ENCODE peak calls at places on chromosome 6, in ten cellular contexts. Z, U, N, P, F, H, V, S, B and J are unnamed samples.

GRCh38 chr6:14703586-14703985 is 542.3 kb upstream of the JARID2 start:
- DNase-seq in Z (no peak), U (no peak), N (peak), P (no peak), F (no peak), H (no peak), V (no peak), S (no peak), B (peak), J (no peak)

GRCh38 chr6:158684311-158684710 is 34.5 kb downstream of the SYTL3 start:
- DNase-seq in Z (no peak), U (peak), N (no peak), P (no peak), F (peak), H (no peak), V (no peak), S (no peak), B (no peak), J (no peak)

GRCh38 chr6:11919771-11920440 is 92.2 kb upstream of the HIVEP1 start:
- DNase-seq in Z (no peak), U (no peak), N (no peak), P (no peak), F (no peak), H (no peak), V (no peak), S (no peak), B (no peak), J (no peak)

GRCh38 chr6:91645811-91646210 is 1058.9 kb upstream of the MAP3K7 start:
- DNase-seq in Z (no peak), U (no peak), N (no peak), P (no peak), F (no peak), H (no peak), V (no peak), S (no peak), B (no peak), J (no peak)

GRCh38 chr6:81476881-81477280 is 275.6 kb downstream of the TENT5A start:
- DNase-seq in Z (no peak), U (no peak), N (peak), P (peak), F (no peak), H (no peak), V (no peak), S (no peak), B (peak), J (no peak)

GRCh38 chr6:53410508-53411258 is 61.9 kb upstream of the ELOVL5 start:
- DNase-seq in Z (peak), U (peak), N (peak), P (peak), F (no peak), H (peak), V (peak), S (peak), B (no peak), J (no peak)

GRCh38 chr6:3406362-3406809 is 50.5 kb downstream of the SLC22A23 start:
- DNase-seq in Z (no peak), U (no peak), N (peak), P (no peak), F (peak), H (no peak), V (no peak), S (no peak), B (peak), J (no peak)

GRCh38 chr6:7544597-7544996 is 3.1 kb downstream of the DSP start:
- DNase-seq in Z (no peak), U (no peak), N (no peak), P (no peak), F (no peak), H (no peak), V (no peak), S (no peak), B (no peak), J (no peak)

GRCh38 chr6:150967381-150967780 is 101.9 kb downstream of the MTHFD1L start:
- DNase-seq in Z (no peak), U (no peak), N (no peak), P (no peak), F (no peak), H (no peak), V (no peak), S (no peak), B (no peak), J (no peak)

GRCh38 chr6:109241199-109241598 is 141.1 kb downstream of the CD164 start:
- DNase-seq in Z (no peak), U (no peak), N (peak), P (peak), F (no peak), H (peak), V (no peak), S (no peak), B (no peak), J (no peak)

GRCh38 chr6:81696505-81696904 is 56.0 kb downstream of the TENT5A start:
- DNase-seq in Z (peak), U (no peak), N (peak), P (no peak), F (no peak), H (no peak), V (no peak), S (no peak), B (no peak), J (no peak)

GRCh38 chr6:160363016-160363996 is 15.1 kb downstream of the SLC22A3 start:
- DNase-seq in Z (no peak), U (no peak), N (no peak), P (no peak), F (no peak), H (no peak), V (no peak), S (no peak), B (no peak), J (no peak)

GRCh38 chr6:136137008-136137689 is 113.0 kb downstream of the MTFR2 start:
- DNase-seq in Z (no peak), U (no peak), N (no peak), P (peak), F (no peak), H (peak), V (no peak), S (no peak), B (no peak), J (no peak)

GRCh38 chr6:118780728-118781127 is 113.2 kb upstream of the ASF1A start:
- DNase-seq in Z (no peak), U (no peak), N (no peak), P (peak), F (no peak), H (peak), V (no peak), S (no peak), B (no peak), J (no peak)

GRCh38 chr6:142353690-142354089 is 51.9 kb downstream of the ADGRG6 start:
- DNase-seq in Z (no peak), U (no peak), N (no peak), P (no peak), F (no peak), H (no peak), V (no peak), S (no peak), B (no peak), J (no peak)

GRCh38 chr6:158050955-158051354 is 69.3 kb downstream of the SYNJ2 start:
- DNase-seq in Z (no peak), U (no peak), N (no peak), P (peak), F (no peak), H (peak), V (no peak), S (no peak), B (no peak), J (no peak)

GRCh38 chr6:10463491-10464481 is 48.9 kb upstream of the TFAP2A start:
- DNase-seq in Z (no peak), U (no peak), N (no peak), P (no peak), F (no peak), H (no peak), V (no peak), S (no peak), B (no peak), J (no peak)

GRCh38 chr6:159679091-159680077 is 13.7 kb downstream of the SOD2 start:
- DNase-seq in Z (no peak), U (no peak), N (peak), P (peak), F (no peak), H (no peak), V (no peak), S (no peak), B (no peak), J (no peak)

GRCh38 chr6:69303382-69303781 is 493.4 kb downstream of the LMBRD1 start:
- DNase-seq in Z (no peak), U (no peak), N (no peak), P (no peak), F (no peak), H (no peak), V (no peak), S (no peak), B (no peak), J (no peak)

GRCh38 chr6:3068329-3069223 is at the start of gene RIPK1:
- DNase-seq in Z (peak), U (peak), N (peak), P (peak), F (peak), H (peak), V (peak), S (peak), B (peak), J (no peak)

GRCh38 chr6:41467106-41467505 is 79.1 kb upstream of the FOXP4 start:
- DNase-seq in Z (no peak), U (no peak), N (no peak), P (no peak), F (no peak), H (no peak), V (no peak), S (no peak), B (no peak), J (no peak)

GRCh38 chr6:161369339-161369738 is 95.5 kb upstream of the AGPAT4 start:
- DNase-seq in Z (peak), U (no peak), N (peak), P (peak), F (no peak), H (peak), V (no peak), S (no peak), B (peak), J (peak)

GRCh38 chr6:72579865-72580264 is 42.0 kb upstream of the KCNQ5 start:
- DNase-seq in Z (no peak), U (no peak), N (peak), P (peak), F (no peak), H (no peak), V (no peak), S (no peak), B (no peak), J (no peak)

GRCh38 chr6:65900928-65901327 is 193.9 kb upstream of the EYS start:
- DNase-seq in Z (no peak), U (no peak), N (no peak), P (no peak), F (no peak), H (no peak), V (no peak), S (no peak), B (no peak), J (no peak)

GRCh38 chr6:25219147-25219546 is 60.0 kb upstream of the CARMIL1 start:
- DNase-seq in Z (no peak), U (no peak), N (no peak), P (no peak), F (no peak), H (no peak), V (no peak), S (no peak), B (no peak), J (no peak)

GRCh38 chr6:170176621-170177382 is 114.1 kb downstream of the DLL1 start:
- DNase-seq in Z (peak), U (no peak), N (peak), P (no peak), F (no peak), H (no peak), V (no peak), S (peak), B (no peak), J (no peak)

GRCh38 chr6:73131706-73132105 is 93.6 kb downstream of the KHDC1L start:
- DNase-seq in Z (no peak), U (no peak), N (peak), P (peak), F (no peak), H (peak), V (no peak), S (no peak), B (no peak), J (no peak)

GRCh38 chr6:77326029-77326428 is 137.3 kb downstream of the HTR1B start:
- DNase-seq in Z (no peak), U (no peak), N (no peak), P (peak), F (no peak), H (no peak), V (no peak), S (no peak), B (no peak), J (no peak)

GRCh38 chr6:28353981-28354676 is 4.4 kb downstream of the ZKSCAN3 start:
- DNase-seq in Z (peak), U (no peak), N (peak), P (peak), F (peak), H (peak), V (peak), S (peak), B (no peak), J (no peak)

GRCh38 chr6:118869350-118869749 is 24.6 kb upstream of the ASF1A start:
- DNase-seq in Z (no peak), U (no peak), N (no peak), P (peak), F (no peak), H (peak), V (no peak), S (no peak), B (no peak), J (no peak)

GRCh38 chr6:155273438-155273837 is 9.6 kb downstream of the CLDN20 start:
- DNase-seq in Z (peak), U (no peak), N (peak), P (peak), F (no peak), H (peak), V (no peak), S (no peak), B (peak), J (peak)

GRCh38 chr6:85920782-85921181 is 278.1 kb upstream of the SYNCRIP start:
- DNase-seq in Z (no peak), U (no peak), N (no peak), P (no peak), F (no peak), H (peak), V (no peak), S (no peak), B (no peak), J (no peak)

GRCh38 chr6:28922004-28922840 is 1.6 kb downstream of the TRIM27 start:
- DNase-seq in Z (peak), U (peak), N (peak), P (peak), F (no peak), H (peak), V (no peak), S (no peak), B (no peak), J (no peak)

GRCh38 chr6:136771306-136771705 is 21.0 kb downstream of the MAP3K5 start:
- DNase-seq in Z (no peak), U (no peak), N (no peak), P (no peak), F (no peak), H (no peak), V (no peak), S (no peak), B (no peak), J (no peak)

GRCh38 chr6:12440981-12441380 is 150.8 kb downstream of the EDN1 start:
- DNase-seq in Z (no peak), U (no peak), N (peak), P (peak), F (no peak), H (peak), V (no peak), S (no peak), B (no peak), J (no peak)

GRCh38 chr6:1912731-1913130 is 303.0 kb downstream of the FOXC1 start:
- DNase-seq in Z (no peak), U (no peak), N (no peak), P (no peak), F (no peak), H (peak), V (no peak), S (no peak), B (no peak), J (no peak)

GRCh38 chr6:34143196-34143883 is 2.5 kb downstream of the GRM4 start:
- DNase-seq in Z (no peak), U (no peak), N (no peak), P (no peak), F (no peak), H (no peak), V (no peak), S (peak), B (no peak), J (no peak)

GRCh38 chr6:34142599-34142998 is 3.3 kb downstream of the GRM4 start:
- DNase-seq in Z (no peak), U (no peak), N (no peak), P (no peak), F (no peak), H (peak), V (no peak), S (peak), B (no peak), J (no peak)

GRCh38 chr6:34145161-34146020 is 496 bp downstream of the GRM4 start:
- DNase-seq in Z (peak), U (peak), N (peak), P (peak), F (peak), H (peak), V (no peak), S (no peak), B (peak), J (no peak)

GRCh38 chr6:34144581-34145160 is 1.2 kb downstream of the GRM4 start:
- DNase-seq in Z (no peak), U (no peak), N (no peak), P (no peak), F (no peak), H (no peak), V (no peak), S (no peak), B (no peak), J (no peak)

DNA sequence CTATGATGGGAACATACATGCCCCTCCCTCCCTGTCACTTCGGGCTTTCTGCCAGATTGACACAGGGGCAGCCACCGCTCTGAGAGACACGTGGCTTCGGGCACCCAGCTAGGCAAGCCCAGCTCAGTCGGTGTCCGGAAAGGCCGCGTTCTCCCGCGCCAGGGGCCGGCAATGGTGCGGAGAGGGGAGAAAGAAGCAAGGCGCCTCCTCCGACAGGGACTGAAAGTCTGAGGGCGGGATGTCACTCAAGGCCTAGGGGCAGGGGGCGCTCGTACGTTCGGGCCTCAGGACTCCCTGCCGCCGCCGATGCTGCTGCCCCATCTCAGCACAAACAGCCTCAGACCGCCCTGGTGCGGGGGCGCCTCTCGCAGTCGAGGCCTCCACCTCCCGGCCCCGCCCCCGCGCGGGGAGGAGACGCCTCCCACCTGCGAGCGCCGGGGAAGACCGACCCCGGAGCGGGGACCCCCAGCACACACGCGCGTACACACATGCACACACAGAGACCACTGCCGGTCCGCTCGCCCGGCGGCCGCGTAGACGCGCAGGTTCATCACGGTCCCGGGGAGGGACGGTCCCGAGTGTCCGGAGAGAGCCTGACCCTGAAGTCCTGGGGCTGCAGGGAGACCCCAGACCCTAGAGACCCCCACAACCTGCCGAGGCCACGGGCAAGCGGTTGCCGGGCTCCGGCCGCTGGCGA is 1.9 kb downstream of the GRM4 start:
- DNase-seq in Z (peak), U (peak), N (no peak), P (no peak), F (no peak), H (no peak), V (no peak), S (peak), B (no peak), J (no peak)
- H3K4me3 ChIP-seq in Z (peak), U (peak), N (no peak), P (no peak), F (peak), H (no peak), V (peak), S (no peak), B (peak), J (no peak)

DNA sequence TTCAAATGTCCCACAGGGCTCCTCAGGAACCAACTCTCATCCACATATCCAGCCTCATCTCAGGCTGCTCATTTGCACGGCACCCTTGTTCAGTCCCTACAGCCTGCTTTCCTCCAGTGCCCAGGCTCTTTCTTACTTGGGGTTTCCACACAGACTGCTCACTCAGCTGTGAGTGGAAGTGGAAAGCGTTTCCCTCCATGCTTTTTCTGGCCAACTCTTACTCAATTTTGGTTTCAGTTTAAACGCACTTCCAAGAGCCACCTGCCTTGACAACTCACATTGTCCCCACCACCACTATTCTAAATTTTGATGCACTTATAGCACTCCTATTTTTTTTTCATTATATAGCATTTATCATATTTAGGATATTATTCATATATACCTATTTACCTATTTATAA is 367.1 kb downstream of the PKHD1 start:
- DNase-seq in Z (no peak), U (no peak), N (no peak), P (no peak), F (no peak), H (no peak), V (no peak), S (no peak), B (no peak), J (no peak)
- H3K4me3 ChIP-seq in Z (no peak), U (no peak), N (no peak), P (no peak), F (no peak), H (no peak), V (no peak), S (no peak), B (no peak), J (no peak)

GRCh38 chr6:63787021-63787420 is 151.4 kb downstream of the PHF3 start:
- DNase-seq in Z (no peak), U (no peak), N (peak), P (peak), F (no peak), H (no peak), V (no peak), S (no peak), B (peak), J (no peak)

GRCh38 chr6:63789699-63790098 is 154.1 kb downstream of the PHF3 start:
- DNase-seq in Z (no peak), U (no peak), N (no peak), P (no peak), F (no peak), H (no peak), V (no peak), S (no peak), B (no peak), J (no peak)

GRCh38 chr6:63783096-63783495 is 147.5 kb downstream of the PHF3 start:
- DNase-seq in Z (no peak), U (no peak), N (no peak), P (no peak), F (no peak), H (no peak), V (no peak), S (no peak), B (no peak), J (no peak)

GRCh38 chr6:63788569-63788968 is 153.0 kb downstream of the PHF3 start:
- DNase-seq in Z (no peak), U (no peak), N (no peak), P (no peak), F (no peak), H (no peak), V (no peak), S (no peak), B (no peak), J (no peak)

DNA sequence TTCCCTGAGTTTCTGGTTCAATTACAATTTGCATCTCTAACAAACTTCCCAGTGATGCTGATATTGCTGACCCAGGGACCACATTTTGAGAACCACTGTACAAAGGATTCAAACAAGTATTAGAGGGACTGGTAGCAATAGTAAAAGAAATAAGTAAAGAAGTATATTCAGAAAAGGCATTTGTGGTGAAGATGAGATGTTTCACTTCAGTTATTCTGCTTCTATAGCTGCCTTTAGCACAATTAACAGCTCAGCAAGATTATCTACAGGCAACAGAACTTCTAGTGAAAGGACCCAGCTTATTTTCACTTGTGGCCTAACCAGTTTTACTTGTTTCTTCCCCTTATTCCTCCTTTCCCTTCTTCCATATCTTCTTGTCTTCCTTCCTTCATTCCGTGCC is 149.4 kb downstream of the PHF3 start:
- DNase-seq in Z (no peak), U (no peak), N (no peak), P (no peak), F (no peak), H (no peak), V (no peak), S (no peak), B (no peak), J (no peak)
- H3K4me3 ChIP-seq in Z (no peak), U (no peak), N (no peak), P (no peak), F (no peak), H (no peak), V (no peak), S (no peak), B (no peak), J (no peak)

DNA sequence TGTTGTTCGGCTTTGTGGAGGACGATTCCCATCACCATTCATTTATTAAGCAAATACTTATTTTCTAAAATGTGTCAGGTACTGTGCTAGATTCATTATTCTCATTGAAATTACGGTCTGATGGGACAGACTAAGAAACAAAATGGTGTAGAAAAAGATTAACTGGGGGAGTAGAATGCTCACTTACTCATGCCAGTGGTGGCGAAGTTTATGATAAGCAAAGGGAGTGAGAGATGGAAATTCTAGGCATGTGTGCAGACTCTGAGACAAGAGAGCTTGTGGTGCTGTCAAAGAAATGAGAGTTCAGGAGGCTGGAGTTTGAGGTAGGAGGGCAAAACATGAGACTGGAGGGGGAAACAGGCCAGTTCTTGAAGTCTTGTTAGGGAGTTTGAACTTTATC is 896 bp downstream of the RPP21 start:
- DNase-seq in Z (no peak), U (no peak), N (no peak), P (no peak), F (no peak), H (no peak), V (no peak), S (no peak), B (no peak), J (no peak)
- H3K4me3 ChIP-seq in Z (peak), U (peak), N (peak), P (peak), F (peak), H (peak), V (peak), S (peak), B (peak), J (peak)